ENCODE peak calls at places on chromosomes 2 and 18, in ten cellular contexts. D, S, R, V, N, G, C, J, Q and L are unnamed samples.

GRCh38 chr2:146890491-146890890 is 954.3 kb upstream of the ACVR2A start:
- DNase-seq in G (no peak), N (no peak), D (no peak), V (no peak), C (no peak), J (no peak), Q (no peak), S (no peak), R (no peak), L (no peak)

GRCh38 chr18:13617826-13618515 is 108.4 kb downstream of the FAM210A start:
- DNase-seq in Q (no peak), D (no peak), S (no peak), R (no peak), J (no peak), C (no peak), G (no peak), V (no peak), N (no peak), L (no peak)

GRCh38 chr2:98850074-98850473 is 86.0 kb downstream of the CRACDL start:
- DNase-seq in C (no peak), S (no peak), Q (no peak), R (no peak), G (no peak), V (no peak), J (no peak), N (no peak), D (no peak), L (no peak)

GRCh38 chr2:240277073-240277806 is 136.8 kb upstream of the OTOS start:
- DNase-seq in R (no peak), N (peak), C (no peak), G (no peak), Q (no peak), D (no peak), V (no peak), J (no peak), S (no peak), L (peak)

GRCh38 chr2:142217804-142218203 is 87.0 kb upstream of the LRP1B start:
- DNase-seq in V (no peak), S (no peak), G (peak), Q (no peak), C (no peak), N (no peak), R (no peak), J (no peak), D (no peak), L (no peak)

GRCh38 chr2:4964579-4964978 is 727.6 kb upstream of the SOX11 start:
- DNase-seq in Q (no peak), S (no peak), V (peak), J (no peak), N (no peak), D (no peak), G (no peak), R (no peak), C (no peak), L (no peak)

GRCh38 chr2:20925265-20925889 is 102.5 kb upstream of the LDAH start:
- DNase-seq in D (no peak), G (no peak), S (peak), Q (no peak), N (no peak), C (peak), V (no peak), J (no peak), R (no peak), L (no peak)

GRCh38 chr2:9594361-9595063 is 36.3 kb downstream of the YWHAQ start:
- DNase-seq in R (peak), S (peak), G (peak), J (peak), Q (no peak), D (no peak), V (no peak), N (peak), C (no peak), L (no peak)

GRCh38 chr2:6325616-6326015 is 540.1 kb downstream of the CMPK2 start:
- DNase-seq in G (no peak), R (peak), S (no peak), C (peak), D (no peak), J (no peak), V (no peak), N (no peak), Q (no peak), L (no peak)

GRCh38 chr2:201930831-201931230 is 102.8 kb upstream of the FZD7 start:
- DNase-seq in N (no peak), Q (no peak), R (no peak), D (no peak), G (no peak), C (no peak), J (no peak), V (no peak), S (no peak), L (no peak)

GRCh38 chr18:58310517-58310916 is 266.5 kb downstream of the NEDD4L start:
- DNase-seq in J (peak), S (no peak), V (no peak), N (no peak), R (no peak), G (peak), Q (no peak), C (no peak), D (peak), L (peak)

GRCh38 chr2:179424571-179424970 is 159.9 kb upstream of the SESTD1 start:
- DNase-seq in Q (no peak), C (no peak), R (no peak), D (no peak), G (no peak), S (no peak), N (no peak), J (no peak), V (no peak), L (no peak)

GRCh38 chr2:96537066-96537733 is 648 bp downstream of the ARID5A start:
- DNase-seq in S (no peak), V (no peak), G (no peak), D (peak), J (peak), Q (peak), N (no peak), C (peak), R (no peak), L (peak)

GRCh38 chr18:48796491-48797205 is 154.1 kb downstream of the SMAD7 start:
- DNase-seq in S (no peak), V (peak), N (no peak), D (no peak), C (no peak), J (no peak), G (no peak), R (no peak), Q (no peak), L (no peak)

GRCh38 chr18:50079571-50080295 is 115.2 kb downstream of the MYO5B start:
- DNase-seq in D (no peak), S (no peak), C (no peak), V (no peak), G (no peak), N (no peak), J (no peak), R (no peak), Q (no peak), L (peak)

GRCh38 chr2:33205693-33206434 is 259.1 kb downstream of the LTBP1 start:
- DNase-seq in J (peak), N (no peak), G (no peak), S (no peak), R (no peak), D (no peak), V (no peak), Q (no peak), C (no peak), L (no peak)

GRCh38 chr2:121451373-121451772 is 79.3 kb upstream of the RNU4ATAC start:
- DNase-seq in R (no peak), J (no peak), G (no peak), V (no peak), S (no peak), D (no peak), C (no peak), N (no peak), Q (no peak), L (no peak)